ENCODE peak calls at places on chromosome 10, in five cellular contexts. A, J, I, G and Y are unnamed samples. For H3K36me3, the result is how much of the 10 kb centered on the place peaks cover.

GRCh38 chr10:79042639-79043411 is 25.9 kb upstream of the ZMIZ1 start:
- DNase-seq in A (no peak), J (no peak), I (no peak), G (no peak), Y (no peak)

GRCh38 chr10:26468291-26468690 is 30.1 kb downstream of the APBB1IP start:
- DNase-seq in A (peak), J (no peak), I (no peak), G (peak), Y (peak)

GRCh38 chr10:50566150-50566549 is 57.6 kb downstream of the SGMS1 start:
- DNase-seq in A (no peak), J (no peak), I (no peak), G (no peak), Y (no peak)

GRCh38 chr10:13775786-13776780 is 189.3 kb downstream of the PRPF18 start:
- DNase-seq in A (no peak), J (no peak), I (no peak), G (peak), Y (peak)

GRCh38 chr10:86692023-86692514 is 23.8 kb downstream of the LDB3 start:
- DNase-seq in A (no peak), J (no peak), I (no peak), G (no peak), Y (no peak)

GRCh38 chr10:101601541-101601940 is 13.4 kb downstream of the DPCD start:
- DNase-seq in A (no peak), J (no peak), I (no peak), G (no peak), Y (no peak)

GRCh38 chr10:82922046-82922445 is 1047.1 kb downstream of the NRG3 start:
- DNase-seq in A (no peak), J (no peak), I (peak), G (no peak), Y (no peak)

GRCh38 chr10:104689105-104689504 is 48.0 kb downstream of the SORCS3 start:
- DNase-seq in A (no peak), J (no peak), I (no peak), G (no peak), Y (no peak)

GRCh38 chr10:31648966-31649365 is 279.7 kb downstream of the ARHGAP12 start:
- DNase-seq in A (no peak), J (no peak), I (no peak), G (peak), Y (no peak)

GRCh38 chr10:112397592-112397991 is 23.7 kb downstream of the ACSL5 start:
- DNase-seq in A (no peak), J (no peak), I (no peak), G (no peak), Y (no peak)

GRCh38 chr10:1854271-1854670 is 116.9 kb upstream of the ADARB2 start:
- DNase-seq in A (no peak), J (no peak), I (no peak), G (no peak), Y (no peak)

GRCh38 chr10:5442056-5442989 is 30.0 kb downstream of the NET1 start:
- DNase-seq in A (peak), J (peak), I (peak), G (no peak), Y (peak)

GRCh38 chr10:76885815-76886214 is 751.8 kb downstream of the KCNMA1 start:
- DNase-seq in A (no peak), J (peak), I (no peak), G (peak), Y (no peak)

DNA sequence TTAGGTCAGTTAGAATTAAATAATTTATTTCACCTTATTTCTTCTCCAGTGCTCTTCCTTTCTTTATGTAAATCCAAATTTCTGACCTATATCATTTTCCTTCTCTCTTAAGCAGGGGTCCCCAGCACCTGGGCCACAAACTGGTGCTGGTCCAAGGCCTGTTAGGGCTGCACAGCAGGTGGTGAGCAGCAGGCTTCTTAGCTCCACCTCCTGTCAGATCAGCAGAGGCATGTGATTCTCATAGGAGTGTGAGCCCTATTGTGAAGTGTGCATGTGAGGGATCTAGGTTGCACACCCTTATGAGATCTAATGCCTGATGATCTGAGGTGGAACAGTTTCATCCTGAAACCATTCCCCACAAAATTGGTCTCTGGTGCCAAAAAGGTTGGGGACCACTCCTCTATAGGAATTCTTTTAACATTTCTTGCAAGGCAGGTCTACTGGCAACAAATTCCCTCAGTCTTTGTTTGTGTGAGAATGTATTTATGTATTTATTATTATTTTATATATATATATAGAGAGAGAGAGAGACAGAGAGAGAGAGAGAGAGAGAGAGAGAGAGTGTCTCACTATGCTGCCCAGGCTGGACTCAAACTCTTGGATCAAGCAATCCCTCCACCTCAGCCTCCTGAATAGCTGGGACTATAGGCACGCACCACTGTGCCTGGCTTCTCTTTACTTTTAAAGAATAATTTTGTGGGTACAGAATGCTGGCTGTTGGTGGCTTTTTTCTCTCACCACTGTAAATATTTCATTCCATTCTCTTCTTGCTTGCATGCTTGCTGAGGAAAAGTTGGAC is 4.3 kb upstream of the ABCC2 start:
- DNase-seq in A (peak), J (peak), I (peak), G (no peak), Y (peak)
- H3K4me3 ChIP-seq in A (no peak), J (no peak), I (no peak), G (no peak), Y (no peak)

GRCh38 chr10:29470843-29471482 is 163.8 kb downstream of the SVIL start:
- DNase-seq in A (no peak), J (no peak), I (no peak), G (peak), Y (no peak)

GRCh38 chr10:29469481-29470354 is 165.1 kb downstream of the SVIL start:
- DNase-seq in A (no peak), J (no peak), I (no peak), G (no peak), Y (no peak)

GRCh38 chr10:29470355-29470705 is 164.4 kb downstream of the SVIL start:
- DNase-seq in A (peak), J (peak), I (no peak), G (no peak), Y (no peak)

GRCh38 chr10:29461042-29461441 is 172.2 kb downstream of the LYZL1 start:
- DNase-seq in A (no peak), J (no peak), I (no peak), G (no peak), Y (no peak)

GRCh38 chr10:29465384-29465783 is 169.4 kb downstream of the SVIL start:
- DNase-seq in A (peak), J (no peak), I (no peak), G (no peak), Y (no peak)
- TF ChIP-seq CTCF in A (peak), J (peak), I (no peak), G (no peak), Y (peak)

DNA sequence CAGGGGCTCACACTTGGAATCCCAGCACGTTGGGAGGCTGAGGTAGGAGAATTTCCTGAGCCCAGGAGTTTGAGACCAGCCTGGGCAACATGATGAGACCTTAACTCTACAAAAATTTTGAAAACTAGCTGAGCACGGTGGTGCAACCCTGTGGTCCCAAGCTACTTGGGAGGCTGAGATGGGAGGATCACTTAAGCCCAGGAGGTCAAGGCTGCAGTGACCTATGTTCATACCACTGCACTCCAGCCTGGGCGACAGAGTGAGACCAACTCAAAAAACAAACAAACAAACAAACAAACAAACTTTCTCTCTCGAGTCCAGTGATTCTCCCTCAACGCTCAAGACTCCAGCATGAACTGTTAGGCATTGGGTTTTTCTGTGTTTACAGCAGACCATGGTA is 2.0 kb upstream of the TYSND1 start:
- DNase-seq in A (no peak), J (no peak), I (no peak), G (no peak), Y (no peak)
- H3K36me3 ChIP-seq in A (under half), J (under half), I (under half), G (under half), Y (under half)

GRCh38 chr10:63376560-63377304 is 89.0 kb downstream of the JMJD1C start:
- DNase-seq in A (no peak), J (no peak), I (peak), G (peak), Y (peak)
- H3K4me3 ChIP-seq in A (no peak), J (no peak), I (peak), G (peak), Y (no peak)

DNA sequence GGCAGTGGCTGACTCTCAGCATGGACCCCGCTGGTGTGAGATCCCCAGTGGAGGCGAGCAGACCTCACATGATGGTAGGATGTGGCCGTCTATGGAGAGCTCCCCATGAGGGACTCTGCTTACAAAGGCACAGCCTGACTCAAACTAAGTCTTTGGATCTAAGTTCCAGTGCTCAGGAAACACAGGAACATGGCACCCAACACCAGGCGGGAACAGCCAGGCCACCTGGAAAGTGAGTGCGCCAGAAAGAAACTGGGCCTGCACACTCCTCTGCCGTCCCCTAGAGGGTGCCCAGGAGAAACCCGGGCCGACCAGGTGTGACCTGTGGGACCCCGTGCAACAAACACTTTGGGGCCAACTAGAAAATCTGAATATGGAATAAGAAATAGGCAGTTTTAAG is 10.0 kb downstream of the PITRM1 start:
- DNase-seq in A (peak), J (no peak), I (no peak), G (no peak), Y (no peak)
- TF ChIP-seq CTCF in A (peak), J (peak), I (no peak), G (no peak), Y (peak)

DNA sequence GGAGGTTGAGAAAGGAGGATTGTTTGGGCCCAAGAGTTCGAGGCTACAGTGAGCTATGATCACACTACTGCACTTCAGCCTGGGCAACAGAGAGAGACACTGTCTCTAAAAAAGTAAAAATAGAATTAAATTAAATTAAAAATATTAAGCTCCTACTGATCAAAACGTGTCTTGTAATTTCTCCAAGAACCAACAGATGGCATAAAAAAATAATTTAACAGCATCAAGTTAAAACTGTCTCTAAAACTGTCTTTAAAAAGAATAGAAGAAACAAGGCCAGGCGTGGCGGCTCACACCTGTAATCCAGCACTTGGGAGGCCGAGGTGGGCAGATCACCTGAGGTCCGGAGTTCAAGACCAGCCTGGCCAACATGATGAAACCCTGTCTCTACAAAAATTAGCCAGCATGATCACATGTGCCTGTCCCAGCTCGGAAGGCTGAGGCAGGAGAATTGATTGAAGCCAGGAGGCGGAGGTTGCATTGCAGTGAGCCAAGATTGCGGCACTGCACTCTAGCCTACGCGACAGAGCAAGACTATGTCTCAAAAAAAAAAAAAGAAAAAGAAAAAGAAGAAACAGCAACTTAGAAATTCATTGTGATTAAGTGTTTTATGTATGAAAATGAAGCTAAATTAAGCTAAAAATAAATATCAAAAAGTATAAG is 24.5 kb downstream of the MTPAP start:
- DNase-seq in A (no peak), J (no peak), I (no peak), G (no peak), Y (no peak)
- H3K36me3 ChIP-seq in A (under half), J (under half), I (under half), G (under half), Y (under half)

GRCh38 chr10:132836832-132837540 is 51.0 kb upstream of the NKX6-2 start:
- DNase-seq in A (peak), J (peak), I (peak), G (peak), Y (no peak)
- H3K4me3 ChIP-seq in A (no peak), J (no peak), I (no peak), G (no peak), Y (no peak)

GRCh38 chr10:71912431-71912830 is 51.8 kb upstream of the CHST3 start:
- DNase-seq in A (no peak), J (no peak), I (no peak), G (no peak), Y (peak)
- TF ChIP-seq CTCF in A (peak), J (no peak), I (no peak), G (no peak), Y (no peak)

GRCh38 chr10:70118196-70118595 is 14.4 kb downstream of the AIFM2 start:
- DNase-seq in A (no peak), J (no peak), I (no peak), G (no peak), Y (peak)

GRCh38 chr10:70114902-70115301 is 17.7 kb downstream of the AIFM2 start:
- DNase-seq in A (peak), J (no peak), I (no peak), G (no peak), Y (no peak)

GRCh38 chr10:70117646-70118045 is 15.0 kb downstream of the AIFM2 start:
- DNase-seq in A (no peak), J (no peak), I (no peak), G (no peak), Y (no peak)

GRCh38 chr10:70119197-70119596 is 13.4 kb downstream of the AIFM2 start:
- DNase-seq in A (no peak), J (no peak), I (no peak), G (no peak), Y (no peak)

DNA sequence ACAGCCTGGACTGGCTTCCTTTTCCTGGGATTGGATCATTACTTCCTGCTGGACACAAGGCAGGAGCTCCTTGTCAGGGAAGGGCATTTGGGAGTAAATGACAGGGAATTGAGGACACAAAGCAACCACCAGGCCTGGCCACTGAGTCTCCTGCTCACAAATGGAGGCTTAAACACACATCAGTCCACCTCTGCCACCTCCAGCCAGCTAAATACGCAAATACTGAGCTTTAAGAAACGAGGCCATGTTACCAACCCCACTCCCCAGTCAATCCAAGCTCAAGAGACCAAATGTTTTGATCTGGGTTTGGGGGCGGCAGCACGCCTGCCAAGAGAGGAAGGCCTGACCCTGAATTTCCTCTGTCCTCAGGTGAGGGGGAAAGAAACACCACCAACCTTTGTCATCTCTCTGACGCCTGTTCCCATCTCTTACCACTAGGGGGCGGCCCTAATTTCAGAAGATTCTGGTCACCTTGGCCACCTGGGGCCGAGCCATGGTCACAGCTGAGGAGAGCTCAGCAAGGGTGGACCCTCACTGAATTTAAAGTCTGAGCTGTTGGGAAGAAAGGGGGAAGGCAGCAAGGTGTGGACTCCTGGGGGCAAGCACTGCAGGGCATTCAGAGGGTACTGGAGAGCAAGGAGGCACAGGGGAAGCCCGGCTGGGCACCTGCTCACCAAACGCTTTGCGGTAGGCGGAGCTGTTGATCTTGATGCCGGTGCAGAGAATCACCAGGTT is 16.5 kb downstream of the AIFM2 start:
- DNase-seq in A (peak), J (peak), I (peak), G (peak), Y (peak)
- H3K36me3 ChIP-seq in A (under half), J (under half), I (under half), G (under half), Y (under half)